ENCODE peak calls at places on chromosome 7, in nine cellular contexts. One of them, this sample, is unnamed.
A peak's percentile ranks its signal among the peaks of the same experiment; 100 is the strongest.

GRCh38 chr7:33850768-33851167 is 54.6 kb upstream of the BMPER start:
- DNase-seq in BE2C: no peak
- DNase-seq in stimulated activated CD4-positive, alpha-beta T cell treated with anti-CD3 and anti-CD28 coated beads, TNF-alpha, amount 100 ng/mL, for 48 hours: no peak
- DNase-seq in transverse colon: no peak
- DNase-seq in pons: no peak
- DNase-seq in activated T-helper 1 cell treated with Interleukin-2 at 50 U/mL for 16 hours: no peak
- DNase-seq in activated T-cell treated with anti-CD3 and anti-CD28 coated beads, Interleukin-2, amount 50 U/mL, for 72 hours: no peak
- DNase-seq in uterus: no peak
- DNase-seq in stimulated activated CD8-positive, alpha-beta memory T cell treated with anti-CD3 and anti-CD28 coated beads, Interleukin-7, amount 100 ng/mL, for 1 hour: no peak
- DNase-seq in this sample: no peak

GRCh38 chr7:90764848-90765570 is 168.9 kb downstream of the CDK14 start:
- DNase-seq in BE2C: no peak
- DNase-seq in stimulated activated CD4-positive, alpha-beta T cell treated with anti-CD3 and anti-CD28 coated beads, TNF-alpha, amount 100 ng/mL, for 48 hours: no peak
- DNase-seq in pons: no peak
- DNase-seq in activated T-helper 1 cell treated with Interleukin-2 at 50 U/mL for 16 hours: no peak
- DNase-seq in uterus: no peak
- DNase-seq in activated T-cell treated with anti-CD3 and anti-CD28 coated beads, Interleukin-2, amount 50 U/mL, for 72 hours: no peak
- DNase-seq in stimulated activated CD8-positive, alpha-beta memory T cell treated with anti-CD3 and anti-CD28 coated beads, Interleukin-7, amount 100 ng/mL, for 1 hour: no peak
- DNase-seq in transverse colon: no peak
- DNase-seq in this sample: no peak

GRCh38 chr7:22565315-22565811 is 65.4 kb upstream of the STEAP1B start:
- DNase-seq in BE2C: no peak
- DNase-seq in uterus: no peak
- DNase-seq in activated T-helper 1 cell treated with Interleukin-2 at 50 U/mL for 16 hours: no peak
- DNase-seq in transverse colon: no peak
- DNase-seq in stimulated activated CD8-positive, alpha-beta memory T cell treated with anti-CD3 and anti-CD28 coated beads, Interleukin-7, amount 100 ng/mL, for 1 hour: no peak
- DNase-seq in stimulated activated CD4-positive, alpha-beta T cell treated with anti-CD3 and anti-CD28 coated beads, TNF-alpha, amount 100 ng/mL, for 48 hours: no peak
- DNase-seq in activated T-cell treated with anti-CD3 and anti-CD28 coated beads, Interleukin-2, amount 50 U/mL, for 72 hours: no peak
- DNase-seq in pons: peak; percentile 53
- DNase-seq in this sample: no peak

GRCh38 chr7:157854066-157854891 is 517.5 kb downstream of the DNAJB6 start:
- DNase-seq in BE2C: no peak
- DNase-seq in activated T-helper 1 cell treated with Interleukin-2 at 50 U/mL for 16 hours: no peak
- DNase-seq in pons: peak; percentile 66
- DNase-seq in transverse colon: peak; percentile 55
- DNase-seq in activated T-cell treated with anti-CD3 and anti-CD28 coated beads, Interleukin-2, amount 50 U/mL, for 72 hours: no peak
- DNase-seq in uterus: no peak
- DNase-seq in stimulated activated CD4-positive, alpha-beta T cell treated with anti-CD3 and anti-CD28 coated beads, TNF-alpha, amount 100 ng/mL, for 48 hours: no peak
- DNase-seq in stimulated activated CD8-positive, alpha-beta memory T cell treated with anti-CD3 and anti-CD28 coated beads, Interleukin-7, amount 100 ng/mL, for 1 hour: no peak
- DNase-seq in this sample: no peak

GRCh38 chr7:82507365-82507975 is 63.9 kb upstream of the CACNA2D1 start:
- DNase-seq in transverse colon: no peak
- DNase-seq in BE2C: no peak
- DNase-seq in pons: no peak
- DNase-seq in stimulated activated CD4-positive, alpha-beta T cell treated with anti-CD3 and anti-CD28 coated beads, TNF-alpha, amount 100 ng/mL, for 48 hours: no peak
- DNase-seq in activated T-cell treated with anti-CD3 and anti-CD28 coated beads, Interleukin-2, amount 50 U/mL, for 72 hours: no peak
- DNase-seq in uterus: no peak
- DNase-seq in stimulated activated CD8-positive, alpha-beta memory T cell treated with anti-CD3 and anti-CD28 coated beads, Interleukin-7, amount 100 ng/mL, for 1 hour: no peak
- DNase-seq in activated T-helper 1 cell treated with Interleukin-2 at 50 U/mL for 16 hours: no peak
- DNase-seq in this sample: no peak

GRCh38 chr7:139721417-139721816 is 56.4 kb downstream of the HIPK2 start:
- DNase-seq in stimulated activated CD8-positive, alpha-beta memory T cell treated with anti-CD3 and anti-CD28 coated beads, Interleukin-7, amount 100 ng/mL, for 1 hour: no peak
- DNase-seq in transverse colon: peak; percentile 6
- DNase-seq in activated T-helper 1 cell treated with Interleukin-2 at 50 U/mL for 16 hours: no peak
- DNase-seq in stimulated activated CD4-positive, alpha-beta T cell treated with anti-CD3 and anti-CD28 coated beads, TNF-alpha, amount 100 ng/mL, for 48 hours: no peak
- DNase-seq in activated T-cell treated with anti-CD3 and anti-CD28 coated beads, Interleukin-2, amount 50 U/mL, for 72 hours: no peak
- DNase-seq in uterus: no peak
- DNase-seq in pons: no peak
- DNase-seq in BE2C: no peak
- DNase-seq in this sample: no peak

GRCh38 chr7:111029574-111030357 is 61.2 kb upstream of the LRRN3 start:
- DNase-seq in BE2C: peak; percentile 32
- DNase-seq in stimulated activated CD8-positive, alpha-beta memory T cell treated with anti-CD3 and anti-CD28 coated beads, Interleukin-7, amount 100 ng/mL, for 1 hour: no peak
- DNase-seq in uterus: no peak
- DNase-seq in pons: peak; percentile 57
- DNase-seq in activated T-helper 1 cell treated with Interleukin-2 at 50 U/mL for 16 hours: no peak
- DNase-seq in transverse colon: peak; percentile 8
- DNase-seq in activated T-cell treated with anti-CD3 and anti-CD28 coated beads, Interleukin-2, amount 50 U/mL, for 72 hours: peak; percentile 68
- DNase-seq in stimulated activated CD4-positive, alpha-beta T cell treated with anti-CD3 and anti-CD28 coated beads, TNF-alpha, amount 100 ng/mL, for 48 hours: peak; percentile 25
- DNase-seq in this sample: peak; percentile 60

GRCh38 chr7:109950821-109951601 is 1139.9 kb upstream of the LRRN3 start:
- DNase-seq in activated T-cell treated with anti-CD3 and anti-CD28 coated beads, Interleukin-2, amount 50 U/mL, for 72 hours: no peak
- DNase-seq in stimulated activated CD4-positive, alpha-beta T cell treated with anti-CD3 and anti-CD28 coated beads, TNF-alpha, amount 100 ng/mL, for 48 hours: no peak
- DNase-seq in transverse colon: no peak
- DNase-seq in stimulated activated CD8-positive, alpha-beta memory T cell treated with anti-CD3 and anti-CD28 coated beads, Interleukin-7, amount 100 ng/mL, for 1 hour: no peak
- DNase-seq in pons: no peak
- DNase-seq in activated T-helper 1 cell treated with Interleukin-2 at 50 U/mL for 16 hours: no peak
- DNase-seq in BE2C: no peak
- DNase-seq in uterus: no peak
- DNase-seq in this sample: no peak

GRCh38 chr7:157633465-157634185 is 296.8 kb downstream of the DNAJB6 start:
- DNase-seq in pons: no peak
- DNase-seq in uterus: no peak
- DNase-seq in stimulated activated CD8-positive, alpha-beta memory T cell treated with anti-CD3 and anti-CD28 coated beads, Interleukin-7, amount 100 ng/mL, for 1 hour: no peak
- DNase-seq in transverse colon: no peak
- DNase-seq in stimulated activated CD4-positive, alpha-beta T cell treated with anti-CD3 and anti-CD28 coated beads, TNF-alpha, amount 100 ng/mL, for 48 hours: no peak
- DNase-seq in activated T-helper 1 cell treated with Interleukin-2 at 50 U/mL for 16 hours: no peak
- DNase-seq in activated T-cell treated with anti-CD3 and anti-CD28 coated beads, Interleukin-2, amount 50 U/mL, for 72 hours: no peak
- DNase-seq in BE2C: no peak
- DNase-seq in this sample: no peak

GRCh38 chr7:65979583-65980477 is 2.2 kb downstream of the GUSB start:
- DNase-seq in transverse colon: no peak
- DNase-seq in BE2C: no peak
- DNase-seq in uterus: no peak
- DNase-seq in stimulated activated CD8-positive, alpha-beta memory T cell treated with anti-CD3 and anti-CD28 coated beads, Interleukin-7, amount 100 ng/mL, for 1 hour: no peak
- DNase-seq in activated T-helper 1 cell treated with Interleukin-2 at 50 U/mL for 16 hours: no peak
- DNase-seq in stimulated activated CD4-positive, alpha-beta T cell treated with anti-CD3 and anti-CD28 coated beads, TNF-alpha, amount 100 ng/mL, for 48 hours: no peak
- DNase-seq in pons: no peak
- DNase-seq in activated T-cell treated with anti-CD3 and anti-CD28 coated beads, Interleukin-2, amount 50 U/mL, for 72 hours: no peak
- DNase-seq in this sample: no peak

GRCh38 chr7:2479276-2480070 is 3.3 kb upstream of the GRIFIN start:
- DNase-seq in pons: no peak
- DNase-seq in stimulated activated CD4-positive, alpha-beta T cell treated with anti-CD3 and anti-CD28 coated beads, TNF-alpha, amount 100 ng/mL, for 48 hours: no peak
- DNase-seq in uterus: no peak
- DNase-seq in BE2C: no peak
- DNase-seq in activated T-cell treated with anti-CD3 and anti-CD28 coated beads, Interleukin-2, amount 50 U/mL, for 72 hours: no peak
- DNase-seq in stimulated activated CD8-positive, alpha-beta memory T cell treated with anti-CD3 and anti-CD28 coated beads, Interleukin-7, amount 100 ng/mL, for 1 hour: no peak
- DNase-seq in activated T-helper 1 cell treated with Interleukin-2 at 50 U/mL for 16 hours: no peak
- DNase-seq in transverse colon: no peak
- DNase-seq in this sample: no peak

GRCh38 chr7:30645661-30646060 is 36.6 kb downstream of the CRHR2 start:
- DNase-seq in pons: no peak
- DNase-seq in transverse colon: no peak
- DNase-seq in stimulated activated CD8-positive, alpha-beta memory T cell treated with anti-CD3 and anti-CD28 coated beads, Interleukin-7, amount 100 ng/mL, for 1 hour: no peak
- DNase-seq in activated T-helper 1 cell treated with Interleukin-2 at 50 U/mL for 16 hours: no peak
- DNase-seq in activated T-cell treated with anti-CD3 and anti-CD28 coated beads, Interleukin-2, amount 50 U/mL, for 72 hours: no peak
- DNase-seq in stimulated activated CD4-positive, alpha-beta T cell treated with anti-CD3 and anti-CD28 coated beads, TNF-alpha, amount 100 ng/mL, for 48 hours: no peak
- DNase-seq in BE2C: no peak
- DNase-seq in uterus: no peak
- DNase-seq in this sample: no peak

GRCh38 chr7:123367508-123368122 is 166.8 kb downstream of the IQUB start:
- DNase-seq in stimulated activated CD8-positive, alpha-beta memory T cell treated with anti-CD3 and anti-CD28 coated beads, Interleukin-7, amount 100 ng/mL, for 1 hour: no peak
- DNase-seq in activated T-cell treated with anti-CD3 and anti-CD28 coated beads, Interleukin-2, amount 50 U/mL, for 72 hours: no peak
- DNase-seq in activated T-helper 1 cell treated with Interleukin-2 at 50 U/mL for 16 hours: no peak
- DNase-seq in BE2C: peak; percentile 53
- DNase-seq in uterus: no peak
- DNase-seq in stimulated activated CD4-positive, alpha-beta T cell treated with anti-CD3 and anti-CD28 coated beads, TNF-alpha, amount 100 ng/mL, for 48 hours: no peak
- DNase-seq in transverse colon: no peak
- DNase-seq in pons: no peak
- DNase-seq in this sample: no peak

GRCh38 chr7:30531286-30531685 is 26.7 kb upstream of the GGCT start:
- DNase-seq in stimulated activated CD4-positive, alpha-beta T cell treated with anti-CD3 and anti-CD28 coated beads, TNF-alpha, amount 100 ng/mL, for 48 hours: no peak
- DNase-seq in activated T-cell treated with anti-CD3 and anti-CD28 coated beads, Interleukin-2, amount 50 U/mL, for 72 hours: no peak
- DNase-seq in activated T-helper 1 cell treated with Interleukin-2 at 50 U/mL for 16 hours: no peak
- DNase-seq in stimulated activated CD8-positive, alpha-beta memory T cell treated with anti-CD3 and anti-CD28 coated beads, Interleukin-7, amount 100 ng/mL, for 1 hour: no peak
- DNase-seq in transverse colon: no peak
- DNase-seq in uterus: no peak
- DNase-seq in pons: no peak
- DNase-seq in BE2C: no peak
- DNase-seq in this sample: no peak

GRCh38 chr7:95508780-95509179 is 23.0 kb downstream of the ASB4 start:
- DNase-seq in BE2C: no peak
- DNase-seq in stimulated activated CD4-positive, alpha-beta T cell treated with anti-CD3 and anti-CD28 coated beads, TNF-alpha, amount 100 ng/mL, for 48 hours: no peak
- DNase-seq in stimulated activated CD8-positive, alpha-beta memory T cell treated with anti-CD3 and anti-CD28 coated beads, Interleukin-7, amount 100 ng/mL, for 1 hour: no peak
- DNase-seq in activated T-cell treated with anti-CD3 and anti-CD28 coated beads, Interleukin-2, amount 50 U/mL, for 72 hours: no peak
- DNase-seq in pons: no peak
- DNase-seq in uterus: no peak
- DNase-seq in transverse colon: no peak
- DNase-seq in activated T-helper 1 cell treated with Interleukin-2 at 50 U/mL for 16 hours: no peak
- DNase-seq in this sample: no peak

GRCh38 chr7:44473295-44473694 is 17.2 kb downstream of the NUDCD3 start:
- DNase-seq in stimulated activated CD8-positive, alpha-beta memory T cell treated with anti-CD3 and anti-CD28 coated beads, Interleukin-7, amount 100 ng/mL, for 1 hour: no peak
- DNase-seq in pons: no peak
- DNase-seq in activated T-cell treated with anti-CD3 and anti-CD28 coated beads, Interleukin-2, amount 50 U/mL, for 72 hours: no peak
- DNase-seq in stimulated activated CD4-positive, alpha-beta T cell treated with anti-CD3 and anti-CD28 coated beads, TNF-alpha, amount 100 ng/mL, for 48 hours: no peak
- DNase-seq in activated T-helper 1 cell treated with Interleukin-2 at 50 U/mL for 16 hours: no peak
- DNase-seq in uterus: no peak
- DNase-seq in BE2C: no peak
- DNase-seq in transverse colon: no peak
- DNase-seq in this sample: no peak

GRCh38 chr7:2398506-2398905 is 4.9 kb upstream of the CHST12 start:
- DNase-seq in BE2C: no peak
- DNase-seq in activated T-helper 1 cell treated with Interleukin-2 at 50 U/mL for 16 hours: no peak
- DNase-seq in stimulated activated CD8-positive, alpha-beta memory T cell treated with anti-CD3 and anti-CD28 coated beads, Interleukin-7, amount 100 ng/mL, for 1 hour: no peak
- DNase-seq in transverse colon: no peak
- DNase-seq in pons: no peak
- DNase-seq in uterus: no peak
- DNase-seq in activated T-cell treated with anti-CD3 and anti-CD28 coated beads, Interleukin-2, amount 50 U/mL, for 72 hours: no peak
- DNase-seq in stimulated activated CD4-positive, alpha-beta T cell treated with anti-CD3 and anti-CD28 coated beads, TNF-alpha, amount 100 ng/mL, for 48 hours: no peak
- DNase-seq in this sample: no peak

GRCh38 chr7:88795553-88795952 is at the start of gene TEX47:
- DNase-seq in BE2C: no peak
- DNase-seq in uterus: no peak
- DNase-seq in pons: peak; percentile 5
- DNase-seq in activated T-helper 1 cell treated with Interleukin-2 at 50 U/mL for 16 hours: no peak
- DNase-seq in stimulated activated CD4-positive, alpha-beta T cell treated with anti-CD3 and anti-CD28 coated beads, TNF-alpha, amount 100 ng/mL, for 48 hours: no peak
- DNase-seq in stimulated activated CD8-positive, alpha-beta memory T cell treated with anti-CD3 and anti-CD28 coated beads, Interleukin-7, amount 100 ng/mL, for 1 hour: no peak
- DNase-seq in transverse colon: no peak
- DNase-seq in activated T-cell treated with anti-CD3 and anti-CD28 coated beads, Interleukin-2, amount 50 U/mL, for 72 hours: no peak
- DNase-seq in this sample: no peak

GRCh38 chr7:46011059-46011458 is 90.0 kb upstream of the IGFBP3 start:
- DNase-seq in transverse colon: no peak
- DNase-seq in pons: no peak
- DNase-seq in stimulated activated CD4-positive, alpha-beta T cell treated with anti-CD3 and anti-CD28 coated beads, TNF-alpha, amount 100 ng/mL, for 48 hours: no peak
- DNase-seq in uterus: no peak
- DNase-seq in activated T-cell treated with anti-CD3 and anti-CD28 coated beads, Interleukin-2, amount 50 U/mL, for 72 hours: no peak
- DNase-seq in BE2C: no peak
- DNase-seq in stimulated activated CD8-positive, alpha-beta memory T cell treated with anti-CD3 and anti-CD28 coated beads, Interleukin-7, amount 100 ng/mL, for 1 hour: no peak
- DNase-seq in activated T-helper 1 cell treated with Interleukin-2 at 50 U/mL for 16 hours: no peak
- DNase-seq in this sample: no peak

GRCh38 chr7:159127691-159128642 is 16.7 kb downstream of the VIPR2 start:
- DNase-seq in transverse colon: no peak
- DNase-seq in activated T-helper 1 cell treated with Interleukin-2 at 50 U/mL for 16 hours: no peak
- DNase-seq in uterus: no peak
- DNase-seq in stimulated activated CD8-positive, alpha-beta memory T cell treated with anti-CD3 and anti-CD28 coated beads, Interleukin-7, amount 100 ng/mL, for 1 hour: no peak
- DNase-seq in pons: no peak
- DNase-seq in activated T-cell treated with anti-CD3 and anti-CD28 coated beads, Interleukin-2, amount 50 U/mL, for 72 hours: no peak
- DNase-seq in BE2C: no peak
- DNase-seq in stimulated activated CD4-positive, alpha-beta T cell treated with anti-CD3 and anti-CD28 coated beads, TNF-alpha, amount 100 ng/mL, for 48 hours: no peak
- DNase-seq in this sample: no peak

GRCh38 chr7:128132426-128133069 is 101.3 kb upstream of the LRRC4 start:
- DNase-seq in uterus: no peak
- DNase-seq in stimulated activated CD4-positive, alpha-beta T cell treated with anti-CD3 and anti-CD28 coated beads, TNF-alpha, amount 100 ng/mL, for 48 hours: no peak
- DNase-seq in transverse colon: no peak
- DNase-seq in activated T-helper 1 cell treated with Interleukin-2 at 50 U/mL for 16 hours: no peak
- DNase-seq in pons: no peak
- DNase-seq in BE2C: no peak
- DNase-seq in activated T-cell treated with anti-CD3 and anti-CD28 coated beads, Interleukin-2, amount 50 U/mL, for 72 hours: no peak
- DNase-seq in stimulated activated CD8-positive, alpha-beta memory T cell treated with anti-CD3 and anti-CD28 coated beads, Interleukin-7, amount 100 ng/mL, for 1 hour: no peak
- DNase-seq in this sample: no peak

GRCh38 chr7:24779283-24779655 is 22.0 kb upstream of the GSDME start:
- DNase-seq in BE2C: no peak
- DNase-seq in stimulated activated CD4-positive, alpha-beta T cell treated with anti-CD3 and anti-CD28 coated beads, TNF-alpha, amount 100 ng/mL, for 48 hours: no peak
- DNase-seq in stimulated activated CD8-positive, alpha-beta memory T cell treated with anti-CD3 and anti-CD28 coated beads, Interleukin-7, amount 100 ng/mL, for 1 hour: no peak
- DNase-seq in activated T-cell treated with anti-CD3 and anti-CD28 coated beads, Interleukin-2, amount 50 U/mL, for 72 hours: no peak
- DNase-seq in uterus: no peak
- DNase-seq in transverse colon: no peak
- DNase-seq in activated T-helper 1 cell treated with Interleukin-2 at 50 U/mL for 16 hours: no peak
- DNase-seq in pons: no peak
- DNase-seq in this sample: no peak

GRCh38 chr7:22361795-22362194 is 4.8 kb upstream of the RAPGEF5 start:
- DNase-seq in pons: no peak
- DNase-seq in stimulated activated CD4-positive, alpha-beta T cell treated with anti-CD3 and anti-CD28 coated beads, TNF-alpha, amount 100 ng/mL, for 48 hours: no peak
- DNase-seq in transverse colon: peak; percentile 63
- DNase-seq in activated T-cell treated with anti-CD3 and anti-CD28 coated beads, Interleukin-2, amount 50 U/mL, for 72 hours: no peak
- DNase-seq in uterus: no peak
- DNase-seq in stimulated activated CD8-positive, alpha-beta memory T cell treated with anti-CD3 and anti-CD28 coated beads, Interleukin-7, amount 100 ng/mL, for 1 hour: no peak
- DNase-seq in activated T-helper 1 cell treated with Interleukin-2 at 50 U/mL for 16 hours: no peak
- DNase-seq in BE2C: peak; percentile 63
- DNase-seq in this sample: no peak

GRCh38 chr7:157739650-157740049 is 402.8 kb downstream of the DNAJB6 start:
- DNase-seq in transverse colon: no peak
- DNase-seq in activated T-helper 1 cell treated with Interleukin-2 at 50 U/mL for 16 hours: no peak
- DNase-seq in stimulated activated CD8-positive, alpha-beta memory T cell treated with anti-CD3 and anti-CD28 coated beads, Interleukin-7, amount 100 ng/mL, for 1 hour: no peak
- DNase-seq in activated T-cell treated with anti-CD3 and anti-CD28 coated beads, Interleukin-2, amount 50 U/mL, for 72 hours: no peak
- DNase-seq in stimulated activated CD4-positive, alpha-beta T cell treated with anti-CD3 and anti-CD28 coated beads, TNF-alpha, amount 100 ng/mL, for 48 hours: no peak
- DNase-seq in BE2C: no peak
- DNase-seq in pons: no peak
- DNase-seq in uterus: no peak
- DNase-seq in this sample: no peak

GRCh38 chr7:139124084-139124914 is 14.8 kb upstream of the ZC3HAV1 start:
- DNase-seq in BE2C: no peak
- DNase-seq in stimulated activated CD8-positive, alpha-beta memory T cell treated with anti-CD3 and anti-CD28 coated beads, Interleukin-7, amount 100 ng/mL, for 1 hour: no peak
- DNase-seq in pons: no peak
- DNase-seq in transverse colon: no peak
- DNase-seq in stimulated activated CD4-positive, alpha-beta T cell treated with anti-CD3 and anti-CD28 coated beads, TNF-alpha, amount 100 ng/mL, for 48 hours: no peak
- DNase-seq in activated T-helper 1 cell treated with Interleukin-2 at 50 U/mL for 16 hours: no peak
- DNase-seq in uterus: no peak
- DNase-seq in activated T-cell treated with anti-CD3 and anti-CD28 coated beads, Interleukin-2, amount 50 U/mL, for 72 hours: peak; percentile 29
- DNase-seq in this sample: no peak

GRCh38 chr7:46764100-46764941 is 817.6 kb downstream of the TNS3 start:
- DNase-seq in pons: no peak
- DNase-seq in stimulated activated CD8-positive, alpha-beta memory T cell treated with anti-CD3 and anti-CD28 coated beads, Interleukin-7, amount 100 ng/mL, for 1 hour: no peak
- DNase-seq in transverse colon: no peak
- DNase-seq in BE2C: peak; percentile 90
- DNase-seq in stimulated activated CD4-positive, alpha-beta T cell treated with anti-CD3 and anti-CD28 coated beads, TNF-alpha, amount 100 ng/mL, for 48 hours: no peak
- DNase-seq in uterus: no peak
- DNase-seq in activated T-cell treated with anti-CD3 and anti-CD28 coated beads, Interleukin-2, amount 50 U/mL, for 72 hours: no peak
- DNase-seq in activated T-helper 1 cell treated with Interleukin-2 at 50 U/mL for 16 hours: no peak
- DNase-seq in this sample: no peak

GRCh38 chr7:157022681-157023588 is 12.5 kb upstream of the MNX1 start:
- DNase-seq in activated T-cell treated with anti-CD3 and anti-CD28 coated beads, Interleukin-2, amount 50 U/mL, for 72 hours: no peak
- DNase-seq in stimulated activated CD8-positive, alpha-beta memory T cell treated with anti-CD3 and anti-CD28 coated beads, Interleukin-7, amount 100 ng/mL, for 1 hour: no peak
- DNase-seq in BE2C: no peak
- DNase-seq in uterus: no peak
- DNase-seq in activated T-helper 1 cell treated with Interleukin-2 at 50 U/mL for 16 hours: no peak
- DNase-seq in stimulated activated CD4-positive, alpha-beta T cell treated with anti-CD3 and anti-CD28 coated beads, TNF-alpha, amount 100 ng/mL, for 48 hours: no peak
- DNase-seq in pons: no peak
- DNase-seq in transverse colon: peak; percentile 52
- DNase-seq in this sample: no peak